ENCODE peak calls at places on chromosomes 4 and X, in ten cellular contexts. C is mucosa of descending colon; Z is esophagus muscularis mucosa; X is CD8-positive, alpha-beta T cell; A is tibial nerve; S is AG09309; F is upper lobe of left lung; U is GM12865; Y is astrocyte of the spinal cord; P is AG10803. V is an unnamed sample.

GRCh38 chrX:51728202-51728601 is 15.0 kb upstream of the GSPT2 start:
- DNase-seq in A (no peak), F (no peak), S (no peak), C (no peak), X (no peak), Z (no peak), P (no peak), U (no peak), Y (no peak), V (no peak)

GRCh38 chr4:112361181-112361791 is 64.1 kb downstream of the ALPK1 start:
- DNase-seq in X (no peak), Z (no peak), S (no peak), A (no peak), C (no peak), U (peak), P (peak), F (no peak), Y (peak), V (peak)

GRCh38 chrX:140157611-140158010 is 192.3 kb upstream of the CXorf66 start:
- DNase-seq in S (no peak), X (no peak), U (no peak), Y (peak), F (no peak), Z (no peak), C (no peak), P (peak), A (no peak), V (peak)

GRCh38 chrX:51876441-51876840 is 17.0 kb upstream of the MAGED1 start:
- DNase-seq in U (no peak), A (no peak), C (no peak), S (no peak), Z (no peak), Y (peak), F (no peak), P (peak), X (no peak), V (peak)

GRCh38 chrX:38236901-38237615 is 16.4 kb upstream of the SRPX start:
- DNase-seq in F (no peak), Y (no peak), U (no peak), A (no peak), Z (no peak), X (no peak), P (peak), C (no peak), S (no peak), V (no peak)

GRCh38 chr4:136687118-136687517 is 845.2 kb downstream of the PCDH18 start:
- DNase-seq in A (no peak), Y (no peak), F (no peak), S (no peak), X (no peak), Z (no peak), C (no peak), P (no peak), U (peak), V (peak)

GRCh38 chr4:137905930-137906329 is 336.2 kb downstream of the SLC7A11 start:
- DNase-seq in Y (peak), P (peak), S (no peak), C (no peak), A (no peak), X (no peak), Z (no peak), F (no peak), U (no peak), V (peak)

GRCh38 chrX:129188223-129188622 is 335.1 kb downstream of the SMARCA1 start:
- DNase-seq in Z (no peak), X (no peak), C (no peak), F (no peak), A (no peak), Y (no peak), U (no peak), S (no peak), P (no peak), V (no peak)

GRCh38 chrX:149504915-149505651 is at the start of gene IDS:
- DNase-seq in A (peak), S (peak), C (peak), Y (peak), U (peak), P (peak), X (peak), Z (peak), F (peak), V (peak)

GRCh38 chr4:165085946-165086345 is 26.7 kb downstream of the TMEM192 start:
- DNase-seq in U (no peak), Y (no peak), S (no peak), C (no peak), A (no peak), F (no peak), P (no peak), X (no peak), Z (peak), V (peak)

GRCh38 chr4:24070117-24070516 is 180.3 kb upstream of the PPARGC1A start:
- DNase-seq in S (peak), F (no peak), C (no peak), P (peak), U (no peak), A (no peak), Z (no peak), Y (peak), X (no peak), V (peak)

GRCh38 chr4:2789801-2790582 is 2.9 kb upstream of the SH3BP2 start:
- DNase-seq in S (no peak), U (no peak), C (no peak), X (no peak), A (no peak), Y (no peak), Z (no peak), P (no peak), F (peak), V (no peak)

GRCh38 chr4:88697588-88698329 is at the start of gene NAP1L5:
- DNase-seq in Z (no peak), U (peak), Y (peak), A (peak), F (peak), C (peak), P (peak), X (peak), S (no peak), V (peak)

GRCh38 chrX:96389314-96390048 is 295.2 kb upstream of the DIAPH2 start:
- DNase-seq in U (no peak), X (no peak), S (no peak), Z (no peak), Y (no peak), C (no peak), P (no peak), F (no peak), A (no peak), V (peak)

GRCh38 chrX:71909956-71910355 is 689 bp upstream of the NHSL2 start:
- DNase-seq in C (no peak), U (no peak), P (peak), X (no peak), Z (no peak), A (peak), S (no peak), F (no peak), Y (no peak), V (no peak)

GRCh38 chr4:6858997-6859396 is 50.6 kb upstream of the TBC1D14 start:
- DNase-seq in U (no peak), X (no peak), F (no peak), C (no peak), Y (no peak), P (no peak), A (no peak), Z (no peak), S (no peak), V (no peak)

GRCh38 chr4:145481164-145481941 is at the start of gene SMAD1:
- DNase-seq in C (peak), U (peak), S (peak), Y (peak), F (peak), X (no peak), Z (peak), P (peak), A (peak), V (peak)

GRCh38 chr4:78650106-78651021 is 98.8 kb downstream of the ANXA3 start:
- DNase-seq in Z (no peak), A (no peak), U (no peak), Y (peak), C (no peak), F (no peak), S (peak), X (no peak), P (peak), V (peak)

GRCh38 chrX:105463483-105463882 is 243.0 kb upstream of the TEX13A start:
- DNase-seq in C (no peak), A (no peak), P (no peak), Z (no peak), X (no peak), F (no peak), Y (no peak), S (no peak), U (no peak), V (peak)

GRCh38 chr4:161936625-161937133 is 227.1 kb downstream of the FSTL5 start:
- DNase-seq in P (peak), X (no peak), C (no peak), S (peak), Z (no peak), Y (peak), F (no peak), U (no peak), A (no peak), V (peak)

GRCh38 chr4:6938758-6939201 is 29.2 kb downstream of the TBC1D14 start:
- DNase-seq in Y (no peak), P (no peak), U (no peak), Z (no peak), A (no peak), C (no peak), X (no peak), F (no peak), S (no peak), V (no peak)

GRCh38 chrX:21840199-21840557 is 761 bp downstream of the MBTPS2 start:
- DNase-seq in Y (peak), P (peak), Z (no peak), F (no peak), X (no peak), A (no peak), C (no peak), S (no peak), U (peak), V (peak)

GRCh38 chrX:50704987-50705386 is 109.0 kb downstream of the SHROOM4 start:
- DNase-seq in Z (no peak), P (peak), S (no peak), C (no peak), F (no peak), U (no peak), A (no peak), Y (no peak), X (no peak), V (peak)

GRCh38 chr4:111678466-111678865 is 466.8 kb upstream of the FAM241A start:
- DNase-seq in Z (no peak), U (no peak), Y (peak), A (no peak), P (peak), X (no peak), F (no peak), C (no peak), S (peak), V (peak)

GRCh38 chr4:79913581-79913980 is 159.4 kb downstream of the ANTXR2 start:
- DNase-seq in S (peak), X (no peak), U (peak), Y (peak), F (no peak), A (no peak), C (no peak), P (peak), Z (no peak), V (peak)

GRCh38 chrX:108217877-108218276 is 126.3 kb downstream of the ATG4A start:
- DNase-seq in C (no peak), Z (no peak), Y (no peak), A (no peak), P (no peak), F (no peak), X (no peak), S (no peak), U (no peak), V (no peak)

GRCh38 chrX:151722241-151722846 is 6.5 kb downstream of the FATE1 start:
- DNase-seq in Y (peak), F (peak), Z (no peak), U (no peak), P (peak), X (no peak), C (peak), A (no peak), S (no peak), V (no peak)
- TF ChIP-seq CTCF in Y (peak), F (no peak), Z (peak), U (no peak), P (peak), X (no peak), C (no peak), A (no peak), S (peak), V (no peak)

GRCh38 chr4:113880240-113881028 is 99.0 kb downstream of the ARSJ start:
- DNase-seq in C (no peak), P (no peak), F (no peak), S (no peak), A (no peak), U (no peak), Z (no peak), X (no peak), Y (no peak), V (no peak)

GRCh38 chr4:113874480-113874879 is 105.0 kb downstream of the ARSJ start:
- DNase-seq in F (no peak), S (no peak), P (no peak), C (no peak), U (no peak), X (no peak), Y (no peak), Z (no peak), A (no peak), V (no peak)

GRCh38 chr4:113881256-113881655 is 98.2 kb downstream of the ARSJ start:
- DNase-seq in F (no peak), C (no peak), Y (peak), A (no peak), X (no peak), Z (no peak), U (no peak), S (no peak), P (peak), V (no peak)

GRCh38 chr4:113882668-113883067 is 96.8 kb downstream of the ARSJ start:
- DNase-seq in P (no peak), F (no peak), Y (no peak), X (no peak), Z (no peak), U (no peak), S (no peak), A (no peak), C (no peak), V (peak)

GRCh38 chr4:113878718-113879117 is 100.7 kb downstream of the ARSJ start:
- DNase-seq in F (no peak), P (peak), X (no peak), Z (no peak), Y (peak), U (no peak), C (no peak), A (no peak), S (no peak), V (peak)
- TF ChIP-seq CTCF in F (no peak), P (no peak), X (no peak), Z (no peak), Y (peak), U (no peak), C (no peak), A (no peak), S (peak), V (peak)

GRCh38 chrX:2708016-2708415 is 16.9 kb downstream of the CD99 start:
- DNase-seq in C (no peak), X (no peak), U (no peak), A (no peak), P (no peak), Z (no peak), Y (no peak), S (no peak), F (no peak), V (peak)

GRCh38 chrX:2705036-2705435 is 13.9 kb downstream of the CD99 start:
- DNase-seq in P (peak), F (no peak), X (no peak), Z (no peak), S (no peak), A (peak), U (no peak), Y (peak), C (no peak), V (peak)

GRCh38 chrX:2708601-2709200 is 17.6 kb downstream of the CD99 start:
- DNase-seq in U (no peak), Z (no peak), S (no peak), P (no peak), F (no peak), C (no peak), X (no peak), Y (no peak), A (no peak), V (no peak)

GRCh38 chrX:2705461-2705860 is 14.4 kb downstream of the CD99 start:
- DNase-seq in A (no peak), P (no peak), Y (no peak), X (no peak), U (no peak), Z (no peak), C (no peak), S (no peak), F (no peak), V (no peak)

GRCh38 chrX:2707334-2707760 is 16.3 kb downstream of the CD99 start:
- DNase-seq in C (peak), P (peak), Z (peak), A (peak), Y (peak), U (peak), F (no peak), S (no peak), X (peak), V (peak)
- TF ChIP-seq CTCF in C (no peak), P (no peak), Z (no peak), A (no peak), Y (peak), U (no peak), F (no peak), S (no peak), X (no peak), V (no peak)

GRCh38 chrX:152639426-152639825 is 1.7 kb downstream of the GABRQ start:
- DNase-seq in P (no peak), U (no peak), C (no peak), A (no peak), X (no peak), Z (peak), S (no peak), Y (no peak), F (no peak), V (no peak)
- TF ChIP-seq CTCF in P (no peak), U (no peak), C (no peak), A (no peak), X (no peak), Z (no peak), S (no peak), Y (no peak), F (no peak), V (no peak)

GRCh38 chr4:105895609-105896460 is 564 bp downstream of the NPNT start:
- DNase-seq in A (no peak), Y (peak), F (peak), C (peak), X (no peak), S (no peak), Z (no peak), P (no peak), U (peak), V (peak)
- TF ChIP-seq CTCF in A (no peak), Y (no peak), F (no peak), C (no peak), X (no peak), S (no peak), Z (no peak), P (no peak), U (no peak), V (no peak)

DNA sequence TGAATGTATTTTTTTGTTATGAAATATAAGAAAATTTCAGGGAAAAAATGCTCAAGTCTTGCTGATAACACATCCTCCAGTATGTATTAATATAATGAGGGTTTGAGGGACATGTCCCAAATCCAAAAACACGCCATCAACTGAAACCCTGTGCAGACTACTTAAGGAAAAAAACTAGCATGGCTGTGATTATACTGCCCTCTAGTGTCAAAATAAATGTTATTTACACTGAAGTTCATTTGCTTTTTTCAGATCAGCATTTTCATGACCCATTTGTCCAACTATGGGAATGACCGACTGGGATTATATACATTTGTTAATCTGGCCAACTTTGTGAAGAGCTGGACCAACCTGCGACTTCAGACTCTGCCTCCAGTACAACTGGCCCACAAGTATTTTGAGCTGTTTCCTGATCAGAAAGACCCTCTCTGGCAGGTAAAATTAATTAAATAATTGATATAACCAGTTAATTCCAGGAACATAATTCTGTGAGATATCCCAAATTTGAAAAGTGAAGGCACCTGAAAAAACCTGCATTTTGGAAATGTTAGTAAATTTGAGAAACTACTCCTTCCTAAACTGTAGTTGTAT is 128.5 kb downstream of the PRSS12 start:
- DNase-seq in P (peak), F (no peak), U (peak), Z (no peak), A (no peak), C (no peak), X (no peak), Y (peak), S (peak), V (peak)
- TF ChIP-seq CTCF in P (peak), F (no peak), U (peak), Z (peak), A (peak), C (peak), X (peak), Y (peak), S (peak), V (peak)

DNA sequence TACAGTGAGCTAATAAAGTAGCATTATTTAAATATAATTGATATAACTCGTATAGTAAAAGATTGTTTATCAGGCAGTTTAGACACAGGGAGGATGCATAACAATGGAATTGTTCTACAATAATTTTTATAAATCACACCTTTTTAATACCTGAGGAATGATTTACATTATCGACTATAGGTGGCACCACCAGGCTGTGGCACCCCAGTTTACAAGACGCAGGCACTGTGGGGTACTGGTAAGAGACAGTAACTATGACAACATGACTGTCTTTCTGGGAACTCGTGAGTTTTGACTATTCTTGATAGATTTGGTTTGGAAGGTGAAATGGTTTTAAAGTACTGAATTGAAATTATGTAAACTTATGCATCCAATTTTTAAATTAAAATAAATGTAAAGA is 27.1 kb upstream of the STBD1 start:
- DNase-seq in U (peak), C (no peak), Z (no peak), S (no peak), X (peak), P (no peak), Y (no peak), F (no peak), A (no peak), V (no peak)
- TF ChIP-seq CTCF in U (peak), C (no peak), Z (no peak), S (no peak), X (peak), P (no peak), Y (no peak), F (no peak), A (no peak), V (no peak)

GRCh38 chr4:107036602-107037151 is 564 bp upstream of the DKK2 start:
- DNase-seq in S (no peak), U (no peak), Y (no peak), X (no peak), Z (no peak), F (no peak), A (no peak), C (peak), P (no peak), V (no peak)

GRCh38 chr4:107037188-107037587 is 1.1 kb upstream of the DKK2 start:
- DNase-seq in P (peak), F (peak), S (no peak), Y (peak), Z (no peak), X (no peak), U (no peak), A (peak), C (peak), V (peak)

GRCh38 chr4:107034982-107035710 is 967 bp downstream of the DKK2 start:
- DNase-seq in U (no peak), X (no peak), C (peak), P (peak), F (peak), Y (peak), Z (no peak), S (no peak), A (no peak), V (peak)

GRCh38 chr4:107035711-107036601 is at the start of gene DKK2:
- DNase-seq in Y (peak), Z (no peak), P (peak), X (no peak), S (no peak), A (peak), F (peak), C (peak), U (no peak), V (peak)

DNA sequence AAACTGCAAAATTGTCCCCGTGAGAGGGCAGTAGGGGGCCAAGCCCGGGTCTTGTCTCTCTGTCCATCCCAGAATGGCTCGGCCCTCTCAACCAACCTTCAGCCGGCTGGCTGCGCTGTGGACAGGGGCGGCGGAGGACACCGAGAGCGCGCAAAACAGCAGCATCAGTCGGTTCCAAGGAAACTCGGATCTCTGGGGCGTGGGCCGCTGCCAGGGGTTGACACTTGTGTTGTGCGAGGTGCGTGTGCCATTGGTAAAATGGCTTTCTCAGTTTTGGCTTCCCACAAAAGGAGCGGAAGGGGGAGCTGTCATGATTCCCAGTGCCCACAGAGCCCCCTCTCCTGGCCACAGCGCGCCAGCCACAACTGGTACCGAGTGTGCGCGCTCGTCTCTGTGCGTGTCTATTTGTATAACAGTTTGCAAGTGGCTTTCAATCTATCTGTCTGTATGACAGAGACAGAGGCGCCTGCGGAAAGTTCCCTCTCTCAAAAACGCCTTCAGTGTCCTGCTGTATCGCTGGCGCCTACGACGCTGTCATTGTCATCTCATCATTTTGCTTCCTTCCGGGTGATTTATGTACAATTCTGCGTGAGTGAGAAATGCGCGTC is 1.9 kb downstream of the DKK2 start:
- DNase-seq in Y (peak), S (no peak), U (no peak), Z (no peak), F (peak), A (peak), X (no peak), C (peak), P (peak), V (peak)
- TF ChIP-seq CTCF in Y (peak), S (peak), U (no peak), Z (no peak), F (no peak), A (no peak), X (no peak), C (no peak), P (peak), V (peak)

GRCh38 chr4:31692407-31692940 is 972.3 kb downstream of the PCDH7 start:
- DNase-seq in P (no peak), F (no peak), A (no peak), Y (no peak), C (no peak), Z (no peak), S (no peak), X (no peak), U (no peak), V (no peak)
- TF ChIP-seq CTCF in P (no peak), F (no peak), A (no peak), Y (no peak), C (no peak), Z (no peak), S (peak), X (no peak), U (no peak), V (no peak)